ENCODE peak calls at places on chromosomes 4 and X, in seven cellular contexts. A is ovary, V is fibroblast of lung, N is heart left ventricle, G is endodermal cell, P is spleen, X is pancreas. T is an unnamed sample. For H3K9me3, the result is how much of the 10 kb centered on the place peaks cover.

GRCh38 chrX:150605603-150606002 is 37.2 kb downstream of the MTM1 start:
- DNase-seq in A (no peak), V (no peak), N (no peak), G (no peak), P (no peak), X (no peak), T (no peak)

GRCh38 chr4:24778427-24779225 is 16.7 kb upstream of the SOD3 start:
- DNase-seq in A (peak), V (peak), N (peak), G (no peak), P (no peak), X (no peak), T (peak)

GRCh38 chrX:127037179-127037578 is 217.7 kb downstream of the PRR32 start:
- DNase-seq in A (no peak), V (no peak), N (no peak), G (no peak), P (no peak), X (no peak), T (no peak)

GRCh38 chr4:107826427-107826980 is 1.8 kb downstream of the SGMS2 start:
- DNase-seq in A (no peak), V (no peak), N (no peak), G (no peak), P (no peak), X (no peak), T (peak)

GRCh38 chr4:24226018-24226417 is 336.2 kb upstream of the PPARGC1A start:
- DNase-seq in A (no peak), V (peak), N (no peak), G (no peak), P (no peak), X (no peak), T (no peak)

GRCh38 chrX:97858592-97858991 is 974.9 kb downstream of the RPA4 start:
- DNase-seq in A (no peak), V (peak), N (no peak), G (no peak), P (no peak), X (no peak), T (no peak)

GRCh38 chrX:154401918-154402621 is 3.9 kb downstream of the RPL10 start:
- DNase-seq in A (no peak), V (no peak), N (no peak), G (peak), P (no peak), X (no peak), T (no peak)

GRCh38 chrX:4851534-4851933 is 1138.1 kb upstream of the PRKX start:
- DNase-seq in A (no peak), V (no peak), N (no peak), G (no peak), P (no peak), X (no peak), T (no peak)

GRCh38 chr4:175034986-175035705 is 117.0 kb downstream of the ADAM29 start:
- DNase-seq in A (no peak), V (no peak), N (no peak), G (no peak), P (no peak), X (no peak), T (no peak)

GRCh38 chr4:153507679-153508073 is 41.5 kb downstream of the TMEM131L start:
- DNase-seq in A (no peak), V (no peak), N (no peak), G (no peak), P (no peak), X (no peak), T (no peak)

GRCh38 chrX:132271330-132271729 is 52.1 kb upstream of the RAP2C start:
- DNase-seq in A (no peak), V (peak), N (no peak), G (no peak), P (no peak), X (no peak), T (no peak)

GRCh38 chr4:7340553-7341433 is 93.9 kb downstream of the PSAPL1 start:
- DNase-seq in A (no peak), V (no peak), N (no peak), G (no peak), P (peak), X (no peak), T (no peak)

GRCh38 chr4:25578431-25578830 is 77.2 kb upstream of the SLC34A2 start:
- DNase-seq in A (no peak), V (no peak), N (no peak), G (no peak), P (no peak), X (no peak), T (no peak)

GRCh38 chr4:185915271-185915670 is 103.3 kb upstream of the SORBS2 start:
- DNase-seq in A (no peak), V (no peak), N (no peak), G (no peak), P (no peak), X (no peak), T (no peak)

GRCh38 chr4:185909959-185910358 is 98.0 kb upstream of the SORBS2 start:
- DNase-seq in A (no peak), V (no peak), N (no peak), G (no peak), P (no peak), X (no peak), T (no peak)

GRCh38 chr4:185911556-185912064 is 99.6 kb upstream of the SORBS2 start:
- DNase-seq in A (no peak), V (no peak), N (no peak), G (no peak), P (no peak), X (no peak), T (no peak)

GRCh38 chr4:185914583-185915199 is 102.7 kb upstream of the SORBS2 start:
- DNase-seq in A (no peak), V (peak), N (no peak), G (no peak), P (no peak), X (no peak), T (no peak)

DNA sequence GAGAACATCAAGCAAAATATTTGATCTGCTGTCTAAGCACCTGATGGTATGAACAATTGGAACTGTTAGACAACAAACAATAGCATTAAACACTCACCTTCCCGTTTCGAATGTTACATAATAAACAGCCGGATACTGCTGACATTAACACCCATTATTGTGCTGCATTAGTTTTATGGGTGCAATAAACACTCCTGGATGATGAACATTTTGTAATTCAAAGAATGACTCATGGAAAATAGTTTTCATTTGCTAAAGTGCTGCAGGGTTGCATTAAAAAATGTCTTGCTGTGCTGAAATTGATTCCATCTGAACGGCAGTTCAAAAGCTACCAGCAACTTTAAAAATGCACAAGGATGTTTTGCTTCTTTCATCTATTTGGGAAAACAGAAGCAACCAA is 100.8 kb upstream of the SORBS2 start:
- DNase-seq in A (no peak), V (no peak), N (no peak), G (no peak), P (no peak), X (no peak), T (no peak)
- H3K4me3 ChIP-seq in A (no peak), V (no peak), N (no peak), G (no peak), P (no peak), X (no peak), T (no peak)

GRCh38 chrX:145773006-145773405 is 44.6 kb upstream of the SLITRK2 start:
- DNase-seq in A (no peak), V (no peak), N (no peak), G (no peak), P (no peak), X (no peak), T (no peak)
- H3K9me3 ChIP-seq in A (under half), V (under half), N (under half), G (under half), P (under half), X (under half), T (under half)

DNA sequence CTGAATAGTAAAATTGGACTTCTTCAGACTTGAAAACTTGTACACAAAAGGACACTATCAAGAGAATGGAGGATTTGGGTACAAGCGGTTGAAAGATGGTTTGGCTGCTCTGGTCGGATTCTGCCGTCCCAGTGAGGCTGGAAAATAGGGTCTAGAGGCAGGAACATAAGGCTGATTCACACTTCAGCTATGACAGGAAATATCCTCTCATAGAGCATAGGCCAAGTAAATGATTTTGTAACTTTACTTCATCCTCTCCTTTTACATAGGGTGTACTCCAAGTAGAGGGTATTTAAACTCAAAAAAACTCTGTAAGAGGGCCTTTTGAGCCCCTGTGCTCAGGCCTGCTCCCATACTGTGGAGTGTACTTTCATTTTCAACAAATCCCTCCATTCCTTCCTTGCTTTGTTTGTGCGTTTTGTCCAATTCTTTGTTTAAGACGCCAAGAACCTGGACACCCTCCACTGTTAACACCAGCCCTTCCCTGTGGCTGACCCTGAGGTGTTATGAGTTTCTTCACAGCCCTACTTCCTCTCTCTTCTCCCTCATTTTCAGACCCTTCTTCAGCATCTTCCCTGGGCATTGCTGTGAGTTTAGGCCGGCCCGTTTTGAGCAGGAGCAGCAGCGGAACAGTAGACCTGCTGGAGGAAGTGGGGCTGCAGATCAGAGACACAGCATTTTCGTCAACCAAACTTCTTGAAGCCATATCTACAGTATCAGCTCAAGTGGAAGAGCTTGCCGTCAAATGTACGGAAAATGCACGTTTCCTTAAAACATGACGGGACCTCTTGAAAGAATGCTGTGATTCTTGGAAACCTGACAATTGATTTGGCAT is 7.2 kb downstream of the PGAM4 start:
- DNase-seq in A (no peak), V (peak), N (no peak), G (no peak), P (no peak), X (no peak), T (no peak)
- H3K4me3 ChIP-seq in A (no peak), V (no peak), N (no peak), G (no peak), P (no peak), X (no peak), T (no peak)

GRCh38 chrX:42946544-42947223 is 168.7 kb upstream of the PPP1R2C start:
- DNase-seq in A (no peak), V (no peak), N (no peak), G (no peak), P (no peak), X (no peak), T (no peak)
- H3K9me3 ChIP-seq in A (under half), V (under half), N (under half), G (under half), P (under half), X (under half), T (under half)

DNA sequence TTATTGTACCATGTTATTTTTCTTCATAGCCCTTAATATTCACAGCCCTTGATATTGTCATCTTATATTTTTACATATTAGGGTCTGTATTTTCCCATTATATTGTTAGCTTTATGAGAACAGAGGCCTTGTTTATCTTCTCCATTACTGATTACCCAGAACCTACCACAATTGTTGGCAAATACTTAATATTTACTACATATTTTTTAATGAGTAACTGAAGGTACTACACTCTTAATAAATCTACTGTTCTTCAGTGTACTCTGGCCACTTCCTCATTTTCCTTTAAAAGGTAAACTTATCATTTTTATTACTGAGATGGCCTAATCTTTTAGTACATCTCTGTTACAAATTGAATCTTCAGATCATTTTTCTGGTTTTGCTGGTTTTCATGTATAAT is 133.5 kb downstream of the COL4A5 start:
- DNase-seq in A (no peak), V (no peak), N (no peak), G (no peak), P (no peak), X (no peak), T (no peak)
- H3K4me3 ChIP-seq in A (no peak), V (no peak), N (no peak), G (no peak), P (no peak), X (no peak), T (no peak)

DNA sequence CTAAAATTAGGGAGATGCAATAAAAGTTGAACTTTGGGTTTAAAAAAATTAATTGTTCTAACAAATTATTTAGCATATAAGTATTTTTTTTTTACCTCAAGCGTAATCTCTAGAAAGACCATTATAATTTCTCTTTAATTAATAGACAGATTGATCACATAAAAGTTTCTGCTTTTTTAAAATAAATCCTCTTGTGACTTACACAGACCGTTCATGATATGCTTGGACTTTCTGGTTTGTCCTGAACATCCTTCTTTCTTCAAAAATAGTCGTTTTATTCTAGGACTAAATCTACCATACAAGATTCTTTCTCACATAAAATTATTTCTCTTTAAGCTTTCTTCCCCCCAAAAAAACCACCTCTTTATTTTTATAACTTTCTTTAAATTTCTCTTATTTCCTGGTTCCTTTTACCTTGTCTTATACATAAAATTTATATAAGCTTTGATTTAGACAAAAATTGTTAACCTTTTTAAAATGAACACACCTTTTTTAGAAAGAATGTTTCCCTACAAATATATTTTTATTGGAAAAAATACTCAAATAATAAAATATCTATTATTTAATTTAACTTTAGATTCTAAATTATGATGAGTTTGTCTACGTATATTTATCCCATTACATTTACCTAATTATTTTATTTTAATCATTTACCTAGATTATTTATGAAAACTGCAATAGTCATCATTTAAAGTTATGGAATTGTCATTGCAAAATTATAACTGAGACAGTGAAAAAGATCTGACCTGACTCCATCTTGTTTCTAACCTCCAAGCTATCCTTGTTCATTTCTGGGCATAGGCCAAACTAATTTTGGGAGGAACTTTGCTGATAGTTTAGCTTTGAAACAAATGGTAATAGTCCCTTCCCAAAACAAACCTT is 37.6 kb downstream of the PGRMC2 start:
- DNase-seq in A (no peak), V (no peak), N (no peak), G (no peak), P (no peak), X (no peak), T (no peak)
- H3K9me3 ChIP-seq in A (under half), V (under half), N (under half), G (half or more), P (under half), X (under half), T (under half)

DNA sequence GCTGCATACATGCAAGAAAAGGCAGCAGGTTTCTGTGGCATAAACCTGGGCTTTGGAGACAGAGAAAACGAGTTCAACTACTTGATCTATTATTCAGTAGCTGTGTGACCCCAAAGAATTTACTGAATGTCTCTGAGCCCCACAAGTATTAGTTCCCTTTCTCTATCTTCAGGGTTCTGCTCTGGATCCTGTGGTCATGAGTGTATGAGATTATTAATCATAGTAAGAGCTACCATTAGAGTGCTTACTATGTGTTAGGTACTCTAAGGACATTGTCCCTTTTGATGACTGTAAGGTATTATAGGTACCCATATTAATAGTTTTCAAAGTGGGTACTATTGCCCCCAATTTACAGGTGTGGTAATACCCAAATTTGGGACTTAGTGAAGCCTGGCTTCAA is 5.5 kb downstream of the TEX13D start:
- DNase-seq in A (no peak), V (no peak), N (no peak), G (no peak), P (no peak), X (no peak), T (no peak)
- H3K4me3 ChIP-seq in A (no peak), V (no peak), N (no peak), G (no peak), P (no peak), X (no peak), T (no peak)

GRCh38 chr4:38769441-38770210 is 13.2 kb downstream of the TLR10 start:
- DNase-seq in A (no peak), V (no peak), N (no peak), G (no peak), P (no peak), X (no peak), T (no peak)

GRCh38 chr4:38768968-38769394 is 13.8 kb downstream of the TLR10 start:
- DNase-seq in A (no peak), V (no peak), N (no peak), G (no peak), P (no peak), X (no peak), T (no peak)

GRCh38 chr4:38774181-38774580 is 8.6 kb downstream of the TLR10 start:
- DNase-seq in A (no peak), V (peak), N (no peak), G (no peak), P (no peak), X (no peak), T (no peak)
- H3K9me3 ChIP-seq in A (under half), V (under half), N (under half), G (under half), P (under half), X (under half), T (under half)